ENCODE peak calls at places on chromosomes 6 and 20, in seven cellular contexts. One of them, this sample, is unnamed.

GRCh38 chr6:41723936-41724637 is 11.3 kb downstream of the TFEB start:
- DNase-seq in IMR-90: no peak
- DNase-seq in HepG2: no peak
- DNase-seq in neural progenitor cell: no peak
- DNase-seq in fibroblast of lung: no peak
- DNase-seq in astrocyte: no peak
- DNase-seq in OCI-LY7: peak; percentile 59
- DNase-seq in this sample: no peak

GRCh38 chr6:56902551-56903464 is 52.1 kb upstream of the BEND6 start:
- DNase-seq in IMR-90: peak; percentile 76
- DNase-seq in HepG2: peak; percentile 25
- DNase-seq in neural progenitor cell: peak; percentile 33
- DNase-seq in fibroblast of lung: peak; percentile 79
- DNase-seq in astrocyte: peak; percentile 83
- DNase-seq in OCI-LY7: peak; percentile 57
- DNase-seq in this sample: peak; percentile 31

GRCh38 chr20:25072226-25072811 is 9.6 kb downstream of the VSX1 start:
- DNase-seq in IMR-90: no peak
- DNase-seq in HepG2: no peak
- DNase-seq in neural progenitor cell: no peak
- DNase-seq in fibroblast of lung: no peak
- DNase-seq in astrocyte: no peak
- DNase-seq in OCI-LY7: no peak
- DNase-seq in this sample: peak; percentile 50

GRCh38 chr6:26595669-26596269 is 984 bp upstream of the ABT1 start:
- DNase-seq in IMR-90: peak; percentile 84
- DNase-seq in HepG2: peak; percentile 91
- DNase-seq in neural progenitor cell: peak; percentile 97
- DNase-seq in fibroblast of lung: peak; percentile 88
- DNase-seq in astrocyte: peak; percentile 63
- DNase-seq in OCI-LY7: peak; percentile 92
- DNase-seq in this sample: peak; percentile 69

GRCh38 chr6:33075568-33076405 is at the start of gene HLA-DPB1:
- DNase-seq in IMR-90: peak; percentile 59
- DNase-seq in HepG2: peak; percentile 20
- DNase-seq in neural progenitor cell: peak; percentile 40
- DNase-seq in fibroblast of lung: peak; percentile 51
- DNase-seq in astrocyte: peak; percentile 26
- DNase-seq in OCI-LY7: peak; percentile 90
- DNase-seq in this sample: peak; percentile 56

GRCh38 chr6:130862370-130862769 is 35.2 kb downstream of the SMLR1 start:
- DNase-seq in IMR-90: no peak
- DNase-seq in HepG2: no peak
- DNase-seq in neural progenitor cell: no peak
- DNase-seq in fibroblast of lung: no peak
- DNase-seq in astrocyte: no peak
- DNase-seq in OCI-LY7: no peak
- DNase-seq in this sample: no peak

GRCh38 chr6:90087103-90087833 is 193.0 kb downstream of the GJA10 start:
- DNase-seq in IMR-90: peak; percentile 64
- DNase-seq in HepG2: no peak
- DNase-seq in neural progenitor cell: no peak
- DNase-seq in fibroblast of lung: peak; percentile 29
- DNase-seq in astrocyte: peak; percentile 88
- DNase-seq in OCI-LY7: no peak
- DNase-seq in this sample: peak; percentile 94

GRCh38 chr6:130381459-130382380 is 15.9 kb downstream of the TMEM200A start:
- DNase-seq in IMR-90: no peak
- DNase-seq in HepG2: no peak
- DNase-seq in neural progenitor cell: no peak
- DNase-seq in fibroblast of lung: no peak
- DNase-seq in astrocyte: no peak
- DNase-seq in OCI-LY7: peak; percentile 9
- DNase-seq in this sample: no peak

GRCh38 chr6:163585932-163586437 is 171.5 kb downstream of the QKI start:
- DNase-seq in IMR-90: peak; percentile 93
- DNase-seq in HepG2: no peak
- DNase-seq in neural progenitor cell: no peak
- DNase-seq in fibroblast of lung: peak; percentile 92
- DNase-seq in astrocyte: peak; percentile 92
- DNase-seq in OCI-LY7: no peak
- DNase-seq in this sample: peak; percentile 53

GRCh38 chr6:12328701-12329100 is 38.5 kb downstream of the EDN1 start:
- DNase-seq in IMR-90: no peak
- DNase-seq in HepG2: no peak
- DNase-seq in neural progenitor cell: no peak
- DNase-seq in fibroblast of lung: no peak
- DNase-seq in astrocyte: no peak
- DNase-seq in OCI-LY7: no peak
- DNase-seq in this sample: peak; percentile 90

GRCh38 chr6:32868257-32868788 is 14.3 kb downstream of the PSMB9 start:
- DNase-seq in IMR-90: peak; percentile 65
- DNase-seq in HepG2: peak; percentile 71
- DNase-seq in neural progenitor cell: peak; percentile 85
- DNase-seq in fibroblast of lung: peak; percentile 77
- DNase-seq in astrocyte: peak; percentile 27
- DNase-seq in OCI-LY7: peak; percentile 90
- DNase-seq in this sample: peak; percentile 54

GRCh38 chr20:16229813-16230212 is 343.4 kb downstream of the KIF16B start:
- DNase-seq in IMR-90: no peak
- DNase-seq in HepG2: no peak
- DNase-seq in neural progenitor cell: no peak
- DNase-seq in fibroblast of lung: no peak
- DNase-seq in astrocyte: no peak
- DNase-seq in OCI-LY7: no peak
- DNase-seq in this sample: no peak

GRCh38 chr6:33384581-33385020 is 7.0 kb upstream of the KIFC1 start:
- DNase-seq in IMR-90: peak; percentile 80
- DNase-seq in HepG2: no peak
- DNase-seq in neural progenitor cell: peak; percentile 23
- DNase-seq in fibroblast of lung: peak; percentile 85
- DNase-seq in astrocyte: peak; percentile 52
- DNase-seq in OCI-LY7: no peak
- DNase-seq in this sample: peak; percentile 62

GRCh38 chr6:105212587-105212986 is 32.8 kb upstream of the POPDC3 start:
- DNase-seq in IMR-90: no peak
- DNase-seq in HepG2: no peak
- DNase-seq in neural progenitor cell: no peak
- DNase-seq in fibroblast of lung: no peak
- DNase-seq in astrocyte: no peak
- DNase-seq in OCI-LY7: no peak
- DNase-seq in this sample: no peak

GRCh38 chr20:31674895-31675827 is 37.4 kb downstream of the COX4I2 start:
- DNase-seq in IMR-90: peak; percentile 64
- DNase-seq in HepG2: no peak
- DNase-seq in neural progenitor cell: no peak
- DNase-seq in fibroblast of lung: peak; percentile 75
- DNase-seq in astrocyte: peak; percentile 85
- DNase-seq in OCI-LY7: peak; percentile 72
- DNase-seq in this sample: peak; percentile 78

GRCh38 chr6:7974932-7975763 is 64.6 kb upstream of the TXNDC5 start:
- DNase-seq in IMR-90: peak; percentile 92
- DNase-seq in HepG2: peak; percentile 100
- DNase-seq in neural progenitor cell: no peak
- DNase-seq in fibroblast of lung: peak; percentile 89
- DNase-seq in astrocyte: peak; percentile 98
- DNase-seq in OCI-LY7: no peak
- DNase-seq in this sample: peak; percentile 75

GRCh38 chr6:129016844-129017243 is 133.9 kb downstream of the LAMA2 start:
- DNase-seq in IMR-90: no peak
- DNase-seq in HepG2: no peak
- DNase-seq in neural progenitor cell: no peak
- DNase-seq in fibroblast of lung: no peak
- DNase-seq in astrocyte: no peak
- DNase-seq in OCI-LY7: no peak
- DNase-seq in this sample: no peak

GRCh38 chr20:24634855-24635254 is 165.4 kb downstream of the SYNDIG1 start:
- DNase-seq in IMR-90: peak; percentile 94
- DNase-seq in HepG2: peak; percentile 42
- DNase-seq in neural progenitor cell: peak; percentile 34
- DNase-seq in fibroblast of lung: peak; percentile 83
- DNase-seq in astrocyte: peak; percentile 88
- DNase-seq in OCI-LY7: no peak
- DNase-seq in this sample: peak; percentile 81

GRCh38 chr6:62740596-62740995 is 454.6 kb upstream of the KHDRBS2 start:
- DNase-seq in IMR-90: no peak
- DNase-seq in HepG2: no peak
- DNase-seq in neural progenitor cell: no peak
- DNase-seq in fibroblast of lung: no peak
- DNase-seq in astrocyte: no peak
- DNase-seq in OCI-LY7: no peak
- DNase-seq in this sample: no peak

GRCh38 chr20:6756961-6757595 is 10.4 kb upstream of the BMP2 start:
- DNase-seq in IMR-90: no peak
- DNase-seq in HepG2: no peak
- DNase-seq in neural progenitor cell: no peak
- DNase-seq in fibroblast of lung: no peak
- DNase-seq in astrocyte: no peak
- DNase-seq in OCI-LY7: no peak
- DNase-seq in this sample: no peak

GRCh38 chr6:116405147-116405546 is 34.4 kb downstream of the DSE start:
- DNase-seq in IMR-90: peak; percentile 84
- DNase-seq in HepG2: no peak
- DNase-seq in neural progenitor cell: peak; percentile 57
- DNase-seq in fibroblast of lung: peak; percentile 72
- DNase-seq in astrocyte: peak; percentile 53
- DNase-seq in OCI-LY7: peak; percentile 89
- DNase-seq in this sample: no peak

GRCh38 chr6:133983099-133983939 is 30.3 kb downstream of the TBPL1 start:
- DNase-seq in IMR-90: peak; percentile 53
- DNase-seq in HepG2: peak; percentile 28
- DNase-seq in neural progenitor cell: peak; percentile 30
- DNase-seq in fibroblast of lung: peak; percentile 80
- DNase-seq in astrocyte: peak; percentile 67
- DNase-seq in OCI-LY7: no peak
- DNase-seq in this sample: peak; percentile 45

GRCh38 chr20:46826343-46826984 is 68.2 kb upstream of the EYA2 start:
- DNase-seq in IMR-90: peak; percentile 61
- DNase-seq in HepG2: no peak
- DNase-seq in neural progenitor cell: no peak
- DNase-seq in fibroblast of lung: no peak
- DNase-seq in astrocyte: peak; percentile 36
- DNase-seq in OCI-LY7: no peak
- DNase-seq in this sample: peak; percentile 10

GRCh38 chr6:105193647-105194046 is 13.8 kb upstream of the POPDC3 start:
- DNase-seq in IMR-90: peak; percentile 80
- DNase-seq in HepG2: no peak
- DNase-seq in neural progenitor cell: no peak
- DNase-seq in fibroblast of lung: peak; percentile 86
- DNase-seq in astrocyte: peak; percentile 94
- DNase-seq in OCI-LY7: no peak
- DNase-seq in this sample: peak; percentile 57

GRCh38 chr6:36724514-36725385 is 27.1 kb downstream of the RAB44 start:
- DNase-seq in IMR-90: peak; percentile 65
- DNase-seq in HepG2: peak; percentile 77
- DNase-seq in neural progenitor cell: peak; percentile 72
- DNase-seq in fibroblast of lung: peak; percentile 72
- DNase-seq in astrocyte: peak; percentile 27
- DNase-seq in OCI-LY7: peak; percentile 64
- DNase-seq in this sample: peak; percentile 63

GRCh38 chr6:63351995-63352586 is 32.3 kb upstream of the LGSN start:
- DNase-seq in IMR-90: peak; percentile 73
- DNase-seq in HepG2: peak; percentile 78
- DNase-seq in neural progenitor cell: no peak
- DNase-seq in fibroblast of lung: peak; percentile 80
- DNase-seq in astrocyte: peak; percentile 49
- DNase-seq in OCI-LY7: peak; percentile 41
- DNase-seq in this sample: peak; percentile 44

GRCh38 chr6:158938220-158938619 is 61.8 kb downstream of the RSPH3 start:
- DNase-seq in IMR-90: no peak
- DNase-seq in HepG2: no peak
- DNase-seq in neural progenitor cell: no peak
- DNase-seq in fibroblast of lung: no peak
- DNase-seq in astrocyte: no peak
- DNase-seq in OCI-LY7: no peak
- DNase-seq in this sample: no peak
- H2AFZ ChIP-seq in IMR-90: peak overlapping the region; percentile 36
- H2AFZ ChIP-seq in HepG2: no peak overlapping the region
- H2AFZ ChIP-seq in neural progenitor cell: no peak overlapping the region
- H2AFZ ChIP-seq in fibroblast of lung: no peak overlapping the region
- H2AFZ ChIP-seq in astrocyte: no peak overlapping the region
- H2AFZ ChIP-seq in OCI-LY7: no peak overlapping the region
- H2AFZ ChIP-seq in this sample: no peak overlapping the region

GRCh38 chr6:16503241-16503775 is 258.0 kb downstream of the ATXN1 start:
- DNase-seq in IMR-90: no peak
- DNase-seq in HepG2: no peak
- DNase-seq in neural progenitor cell: no peak
- DNase-seq in fibroblast of lung: peak; percentile 17
- DNase-seq in astrocyte: no peak
- DNase-seq in OCI-LY7: no peak
- DNase-seq in this sample: no peak
- H3K9me3 ChIP-seq in IMR-90: no peaks in the 10 kb centered on the region
- H3K9me3 ChIP-seq in HepG2: no peaks in the 10 kb centered on the region
- H3K9me3 ChIP-seq in neural progenitor cell: no peaks in the 10 kb centered on the region
- H3K9me3 ChIP-seq in fibroblast of lung: no peaks in the 10 kb centered on the region
- H3K9me3 ChIP-seq in astrocyte: no peaks in the 10 kb centered on the region
- H3K9me3 ChIP-seq in OCI-LY7: no peaks in the 10 kb centered on the region
- H3K9me3 ChIP-seq in this sample: no peaks in the 10 kb centered on the region

DNA sequence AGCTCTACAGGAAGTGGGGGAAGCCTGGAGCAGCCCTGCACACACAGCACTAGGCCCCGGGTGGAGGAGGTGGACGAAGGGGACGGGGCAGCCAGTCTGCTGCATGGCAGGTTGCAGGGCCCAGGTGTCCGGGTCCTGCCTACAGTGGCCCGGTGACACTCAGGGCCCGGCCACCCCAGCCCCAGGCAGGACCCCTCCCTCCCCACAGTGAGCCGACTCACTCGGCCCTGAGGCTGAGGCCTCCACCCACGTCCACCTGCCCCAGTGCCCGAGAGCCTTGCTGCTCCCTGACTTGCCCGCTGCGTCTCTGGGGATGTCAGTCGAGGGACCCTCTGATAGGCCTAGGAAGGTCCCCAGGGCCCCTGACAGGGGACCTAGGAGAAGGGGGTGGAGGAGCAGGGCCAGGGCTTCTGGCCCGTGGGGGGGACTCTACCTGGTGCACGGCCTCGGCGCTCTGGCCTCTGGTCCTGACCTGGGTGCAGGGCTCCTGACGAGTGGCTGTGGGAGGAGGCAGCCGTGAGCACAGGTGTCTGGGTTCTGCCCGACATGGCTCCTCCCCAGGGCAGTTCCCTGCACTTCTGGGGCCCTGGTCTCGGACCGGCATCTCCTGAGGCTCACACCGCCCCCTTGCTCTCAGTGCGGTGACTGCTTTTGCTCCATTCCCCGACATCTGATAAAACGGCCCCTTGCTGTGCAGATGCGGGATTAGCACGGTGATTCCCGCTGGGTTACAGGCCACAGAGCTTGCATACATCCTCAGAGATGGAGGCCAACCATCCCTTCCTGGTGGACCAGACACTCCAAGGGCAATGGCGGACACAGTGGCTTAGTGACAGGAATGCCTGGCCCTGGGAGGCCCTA is 20.1 kb downstream of the FRMD1 start:
- DNase-seq in IMR-90: no peak
- DNase-seq in HepG2: no peak
- DNase-seq in neural progenitor cell: peak; percentile 27
- DNase-seq in fibroblast of lung: no peak
- DNase-seq in astrocyte: no peak
- DNase-seq in OCI-LY7: no peak
- DNase-seq in this sample: no peak
- H2AFZ ChIP-seq in IMR-90: no peak overlapping the region
- H2AFZ ChIP-seq in HepG2: no peak overlapping the region
- H2AFZ ChIP-seq in neural progenitor cell: no peak overlapping the region
- H2AFZ ChIP-seq in fibroblast of lung: no peak overlapping the region
- H2AFZ ChIP-seq in astrocyte: no peak overlapping the region
- H2AFZ ChIP-seq in OCI-LY7: no peak overlapping the region
- H2AFZ ChIP-seq in this sample: no peak overlapping the region

GRCh38 chr20:2066461-2067122 is 35.0 kb upstream of the STK35 start:
- DNase-seq in IMR-90: no peak
- DNase-seq in HepG2: peak; percentile 93
- DNase-seq in neural progenitor cell: no peak
- DNase-seq in fibroblast of lung: no peak
- DNase-seq in astrocyte: no peak
- DNase-seq in OCI-LY7: no peak
- DNase-seq in this sample: no peak
- H3K9me3 ChIP-seq in IMR-90: no peaks in the 10 kb centered on the region
- H3K9me3 ChIP-seq in HepG2: peaks cover 7% of the 10 kb centered on the region
- H3K9me3 ChIP-seq in neural progenitor cell: no peaks in the 10 kb centered on the region
- H3K9me3 ChIP-seq in fibroblast of lung: no peaks in the 10 kb centered on the region
- H3K9me3 ChIP-seq in astrocyte: no peaks in the 10 kb centered on the region
- H3K9me3 ChIP-seq in OCI-LY7: no peaks in the 10 kb centered on the region
- H3K9me3 ChIP-seq in this sample: no peaks in the 10 kb centered on the region

This sample was measured in mammary epithelial cell.